ENCODE peak calls at places on chromosomes 11 and 22, in eight cellular contexts. N, X, F, T, J, K, W and C are unnamed samples.
A peak's percentile ranks its signal among the peaks of the same experiment; 100 is the strongest.

GRCh38 chr11:72039108-72039850 is 40.6 kb downstream of the IL18BP start:
- DNase-seq in N (peak; percentile 60), X (peak; percentile 73), F (peak; percentile 78), T (no peak), J (no peak), K (no peak), W (no peak), C (no peak)

GRCh38 chr11:61769169-61769920 is 16.9 kb downstream of the MYRF start:
- DNase-seq in N (peak; percentile 48), X (no peak), F (no peak), T (no peak), J (no peak), K (no peak), W (no peak), C (no peak)

GRCh38 chr11:115964091-115964490 is 459.9 kb upstream of the CADM1 start:
- DNase-seq in N (peak; percentile 35), X (no peak), F (no peak), T (no peak), J (no peak), K (no peak), W (no peak), C (no peak)

GRCh38 chr11:34208266-34209135 is 103.1 kb downstream of the NAT10 start:
- DNase-seq in N (peak; percentile 39), X (peak; percentile 30), F (no peak), T (no peak), J (no peak), K (no peak), W (no peak), C (no peak)

GRCh38 chr11:1691027-1691877 is 5.7 kb upstream of the KRTAP5-6 start:
- DNase-seq in N (no peak), X (no peak), F (peak; percentile 57), T (no peak), J (no peak), K (no peak), W (no peak), C (no peak)

GRCh38 chr11:5620606-5621521 is 3.9 kb upstream of the TRIM34 start:
- DNase-seq in N (peak; percentile 95), X (peak; percentile 83), F (no peak), T (no peak), J (no peak), K (no peak), W (no peak), C (no peak)

GRCh38 chr11:50298182-50298988 is 265.7 kb downstream of the OR4C45 start:
- DNase-seq in N (no peak), X (peak; percentile 31), F (no peak), T (no peak), J (peak; percentile 30), K (no peak), W (no peak), C (no peak)

GRCh38 chr11:87255589-87255988 is 217.9 kb downstream of the TMEM135 start:
- DNase-seq in N (no peak), X (no peak), F (no peak), T (no peak), J (no peak), K (no peak), W (no peak), C (no peak)

GRCh38 chr11:413120-414081 is 1.4 kb downstream of the SIGIRR start:
- DNase-seq in N (no peak), X (no peak), F (no peak), T (no peak), J (no peak), K (no peak), W (no peak), C (no peak)

GRCh38 chr22:46076651-46077339 is 73.5 kb upstream of the PPARA start:
- DNase-seq in N (peak; percentile 37), X (no peak), F (peak; percentile 75), T (no peak), J (peak; percentile 60), K (no peak), W (no peak), C (peak; percentile 67)

GRCh38 chr11:75642402-75643113 is 26.3 kb downstream of the MAP6 start:
- DNase-seq in N (no peak), X (no peak), F (no peak), T (no peak), J (no peak), K (no peak), W (no peak), C (no peak)